ENCODE peak calls at places on chromosomes 13 and 19, in six cellular contexts. G, J, X, V, B and U are unnamed samples. For H3K9me3 and H3K4me1, the result is how much of the 10 kb centered on the place peaks cover.

GRCh38 chr19:31718898-31719297 is 369.7 kb upstream of the TSHZ3 start:
- DNase-seq in G (peak), X (no peak), V (no peak), J (no peak), B (peak), U (no peak)

GRCh38 chr13:50592412-50593145 is 250.9 kb downstream of the DLEU7 start:
- DNase-seq in X (no peak), J (no peak), G (peak), V (no peak), B (no peak), U (no peak)

GRCh38 chr19:55959996-55960675 is 12.5 kb downstream of the NLRP8 start:
- DNase-seq in J (no peak), V (no peak), X (no peak), B (no peak), G (no peak), U (no peak)

GRCh38 chr13:98509271-98510155 is 67.4 kb downstream of the STK24 start:
- DNase-seq in B (no peak), V (peak), G (peak), X (peak), J (peak), U (peak)

GRCh38 chr19:32318884-32319520 is 26.4 kb upstream of the ZNF507 start:
- DNase-seq in V (no peak), J (no peak), G (no peak), B (peak), X (no peak), U (no peak)

GRCh38 chr19:391199-391557 is 17.8 kb downstream of the C2CD4C start:
- DNase-seq in B (no peak), X (no peak), G (no peak), V (no peak), J (no peak), U (no peak)

GRCh38 chr13:28406728-28407266 is 88.1 kb downstream of the FLT1 start:
- DNase-seq in X (no peak), B (peak), G (no peak), J (no peak), V (no peak), U (no peak)

GRCh38 chr13:19862511-19863313 is 737 bp downstream of the ZMYM5 start:
- DNase-seq in J (peak), X (peak), V (peak), B (peak), G (peak), U (peak)

GRCh38 chr19:47315125-47315821 is 5.6 kb downstream of the C5AR1 start:
- DNase-seq in X (peak), J (no peak), G (peak), V (peak), B (peak), U (no peak)

GRCh38 chr19:35404879-35405622 is 34.2 kb downstream of the GPR42 start:
- DNase-seq in V (no peak), J (no peak), G (peak), B (no peak), X (no peak), U (no peak)

GRCh38 chr19:18020212-18021067 is 12.5 kb downstream of the ARRDC2 start:
- DNase-seq in B (no peak), V (peak), X (peak), J (no peak), G (no peak), U (peak)

GRCh38 chr13:27933580-27934328 is 14.0 kb downstream of the PDX1 start:
- DNase-seq in V (no peak), B (no peak), G (no peak), J (no peak), X (no peak), U (no peak)

GRCh38 chr19:10021863-10022262 is 8.6 kb downstream of the RDH8 start:
- DNase-seq in B (no peak), J (no peak), V (no peak), X (no peak), G (no peak), U (no peak)

GRCh38 chr19:40933025-40933424 is 51.0 kb upstream of the CYP2A7 start:
- DNase-seq in J (no peak), B (peak), G (no peak), X (no peak), V (no peak), U (no peak)

GRCh38 chr13:61880576-61881283 is 465.1 kb upstream of the PCDH20 start:
- DNase-seq in V (no peak), G (peak), B (peak), X (no peak), J (no peak), U (no peak)

GRCh38 chr19:17500447-17501198 is 10.8 kb upstream of the PGLS start:
- DNase-seq in B (no peak), G (no peak), V (no peak), X (no peak), J (no peak), U (peak)

GRCh38 chr19:17081672-17082630 is 6.4 kb downstream of the MYO9B start:
- DNase-seq in B (no peak), X (peak), V (no peak), J (no peak), G (no peak), U (peak)

GRCh38 chr19:34265221-34265650 is 10.9 kb downstream of the GARRE1 start:
- DNase-seq in V (no peak), B (peak), G (no peak), X (peak), J (no peak), U (peak)

GRCh38 chr19:8081569-8082550 is 29.3 kb downstream of the CCL25 start:
- DNase-seq in B (no peak), V (no peak), J (no peak), X (no peak), G (peak), U (no peak)

DNA sequence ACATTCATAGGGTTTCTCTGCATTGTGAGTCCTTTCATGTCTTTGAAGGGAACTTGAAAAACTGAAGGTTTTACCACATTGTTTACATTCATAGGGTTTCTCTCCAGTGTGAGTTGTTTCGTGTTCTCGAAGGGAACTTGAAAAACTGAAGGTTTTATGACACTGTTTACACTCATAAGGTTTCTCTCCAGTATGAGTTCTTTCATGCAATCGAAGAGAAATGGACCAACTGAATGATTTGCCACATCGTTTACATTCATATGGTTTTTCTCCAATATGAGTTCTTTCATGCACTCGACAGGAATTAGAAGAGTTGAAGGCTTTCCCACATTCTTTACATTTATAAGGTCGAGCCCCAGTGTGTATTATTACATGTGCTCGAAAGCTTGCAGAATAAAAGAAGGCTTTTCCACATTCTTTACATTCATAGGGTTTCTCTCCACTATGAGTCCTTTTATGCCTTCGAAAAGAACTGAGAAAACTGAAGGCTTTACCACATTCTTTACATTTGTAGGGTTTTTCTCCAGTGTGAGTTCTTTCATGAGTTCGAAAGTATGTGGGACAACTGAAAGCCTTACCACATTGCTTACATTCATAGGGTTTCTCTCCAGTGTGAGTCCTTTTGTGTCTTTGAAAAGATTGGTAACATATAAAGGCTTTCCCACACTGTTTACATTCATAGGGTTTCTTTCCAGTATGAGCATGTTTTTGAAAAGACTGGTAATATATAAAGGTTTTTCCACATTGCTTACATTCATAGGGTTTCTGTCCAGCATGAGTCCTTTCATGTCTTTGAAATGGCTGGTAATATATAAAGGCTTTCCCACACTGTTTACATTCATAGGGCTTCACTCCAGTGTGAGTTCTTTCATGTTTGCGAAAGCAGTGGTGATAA is 20.7 kb downstream of the ZNF14 start:
- DNase-seq in J (no peak), V (no peak), B (no peak), G (no peak), X (no peak), U (no peak)
- H3K9me3 ChIP-seq in J (half or more), V (half or more), B (half or more), G (under half), X (half or more), U (under half)

GRCh38 chr13:24241336-24241735 is 68.0 kb upstream of the C1QTNF9 start:
- DNase-seq in B (no peak), X (no peak), V (no peak), G (no peak), J (no peak), U (no peak)
- H3K4me1 ChIP-seq in B (under half), X (under half), V (under half), G (under half), J (under half), U (under half)

GRCh38 chr13:109393045-109393444 is 393.3 kb downstream of the IRS2 start:
- DNase-seq in X (no peak), J (no peak), B (no peak), G (no peak), V (no peak), U (no peak)

GRCh38 chr13:109389892-109390345 is 396.5 kb downstream of the IRS2 start:
- DNase-seq in B (no peak), V (no peak), G (peak), J (no peak), X (no peak), U (no peak)

GRCh38 chr13:109387438-109387837 is 398.9 kb downstream of the IRS2 start:
- DNase-seq in V (peak), G (no peak), B (no peak), J (no peak), X (no peak), U (no peak)

GRCh38 chr13:109390391-109390790 is 396.0 kb downstream of the IRS2 start:
- DNase-seq in B (no peak), J (no peak), V (no peak), G (no peak), X (no peak), U (no peak)

GRCh38 chr13:109389456-109389855 is 396.9 kb downstream of the IRS2 start:
- DNase-seq in G (no peak), J (no peak), V (no peak), B (no peak), X (no peak), U (no peak)
- H3K27ac ChIP-seq in G (no peak), J (no peak), V (peak), B (no peak), X (no peak), U (no peak)

GRCh38 chr19:27909861-27910260 is 1303.1 kb downstream of the UQCRFS1 start:
- DNase-seq in B (no peak), G (no peak), X (no peak), V (no peak), J (no peak), U (no peak)
- H3K9me3 ChIP-seq in B (half or more), G (under half), X (under half), V (under half), J (under half), U (under half)